ENCODE peak calls at places on chromosomes 4 and X, in five cellular contexts. S, D, H, M and N are unnamed samples. For H3K4me1 and H3K36me3, the result is how much of the 10 kb centered on the place peaks cover.

GRCh38 chr4:14130551-14130950 is 503.0 kb upstream of the BOD1L1 start:
- DNase-seq in S (no peak), D (no peak), H (no peak), M (no peak), N (no peak)

GRCh38 chrX:30230395-30230794 is at the start of gene MAGEB3:
- DNase-seq in S (no peak), D (no peak), H (no peak), M (no peak), N (no peak)

GRCh38 chr4:38687571-38688011 is 23.6 kb downstream of the KLF3 start:
- DNase-seq in S (no peak), D (no peak), H (peak), M (peak), N (no peak)

GRCh38 chr4:147590249-147590920 is 26.8 kb upstream of the TMEM184C start:
- DNase-seq in S (peak), D (peak), H (peak), M (no peak), N (peak)

GRCh38 chr4:142248946-142249345 is 597.2 kb downstream of the INPP4B start:
- DNase-seq in S (no peak), D (no peak), H (peak), M (no peak), N (no peak)

GRCh38 chrX:132622130-132622529 is 133.3 kb upstream of the MBNL3 start:
- DNase-seq in S (no peak), D (no peak), H (peak), M (peak), N (peak)

GRCh38 chr4:154450971-154451370 is 40.6 kb downstream of the DCHS2 start:
- DNase-seq in S (no peak), D (no peak), H (no peak), M (no peak), N (no peak)

GRCh38 chr4:119286377-119287002 is 35.4 kb downstream of the FABP2 start:
- DNase-seq in S (no peak), D (no peak), H (peak), M (peak), N (no peak)

GRCh38 chr4:102554482-102554881 is 53.3 kb downstream of the NFKB1 start:
- DNase-seq in S (no peak), D (no peak), H (no peak), M (no peak), N (peak)

GRCh38 chr4:103074598-103075434 is 1.7 kb downstream of the SLC9B2 start:
- DNase-seq in S (no peak), D (no peak), H (peak), M (no peak), N (no peak)

GRCh38 chr4:5134620-5135019 is 83.3 kb downstream of the STK32B start:
- DNase-seq in S (no peak), D (no peak), H (peak), M (no peak), N (no peak)

GRCh38 chrX:101759000-101759399 is 99.3 kb upstream of the ARMCX2 start:
- DNase-seq in S (peak), D (no peak), H (peak), M (peak), N (no peak)

GRCh38 chrX:100368167-100368566 is 41.9 kb downstream of the PCDH19 start:
- DNase-seq in S (no peak), D (no peak), H (peak), M (no peak), N (no peak)

GRCh38 chrX:11703855-11704254 is 38.1 kb upstream of the ARHGAP6 start:
- DNase-seq in S (no peak), D (no peak), H (no peak), M (no peak), N (no peak)

GRCh38 chr4:54542540-54543041 is 115.2 kb upstream of the KIT start:
- DNase-seq in S (no peak), D (no peak), H (no peak), M (no peak), N (no peak)

GRCh38 chrX:13762015-13762414 is 27.5 kb downstream of the OFD1 start:
- DNase-seq in S (no peak), D (no peak), H (no peak), M (no peak), N (no peak)

GRCh38 chr4:82584921-82585320 is 23.1 kb upstream of the TMEM150C start:
- DNase-seq in S (no peak), D (no peak), H (no peak), M (no peak), N (no peak)

GRCh38 chr4:185305979-185306442 is 89.7 kb downstream of the LRP2BP start:
- DNase-seq in S (no peak), D (no peak), H (peak), M (peak), N (peak)

GRCh38 chr4:103934178-103934789 is 214.5 kb upstream of the TACR3 start:
- DNase-seq in S (no peak), D (no peak), H (peak), M (no peak), N (peak)

GRCh38 chr4:8132400-8132799 is 26.2 kb downstream of the ABLIM2 start:
- DNase-seq in S (no peak), D (no peak), H (no peak), M (no peak), N (no peak)

GRCh38 chr4:122139139-122139538 is 13.0 kb upstream of the BLTP1 start:
- DNase-seq in S (no peak), D (no peak), H (no peak), M (no peak), N (no peak)

GRCh38 chr4:171181090-171181489 is 632.1 kb upstream of the GALNTL6 start:
- DNase-seq in S (no peak), D (no peak), H (no peak), M (no peak), N (no peak)

GRCh38 chr4:75561789-75562188 is 5.9 kb downstream of the ODAPH start:
- DNase-seq in S (no peak), D (no peak), H (peak), M (peak), N (no peak)

GRCh38 chr4:13659341-13660070 is 32.0 kb upstream of the BOD1L1 start:
- DNase-seq in S (no peak), D (no peak), H (no peak), M (no peak), N (no peak)

GRCh38 chr4:171157462-171158082 is 655.6 kb upstream of the GALNTL6 start:
- DNase-seq in S (no peak), D (no peak), H (no peak), M (no peak), N (no peak)

GRCh38 chr4:161629694-161630441 is 533.9 kb downstream of the FSTL5 start:
- DNase-seq in S (no peak), D (no peak), H (no peak), M (no peak), N (no peak)

GRCh38 chr4:647481-647880 is 22.1 kb downstream of the PDE6B start:
- DNase-seq in S (no peak), D (no peak), H (no peak), M (no peak), N (no peak)

GRCh38 chr4:71026086-71026485 is 32.6 kb downstream of the DCK start:
- DNase-seq in S (no peak), D (no peak), H (peak), M (no peak), N (no peak)

DNA sequence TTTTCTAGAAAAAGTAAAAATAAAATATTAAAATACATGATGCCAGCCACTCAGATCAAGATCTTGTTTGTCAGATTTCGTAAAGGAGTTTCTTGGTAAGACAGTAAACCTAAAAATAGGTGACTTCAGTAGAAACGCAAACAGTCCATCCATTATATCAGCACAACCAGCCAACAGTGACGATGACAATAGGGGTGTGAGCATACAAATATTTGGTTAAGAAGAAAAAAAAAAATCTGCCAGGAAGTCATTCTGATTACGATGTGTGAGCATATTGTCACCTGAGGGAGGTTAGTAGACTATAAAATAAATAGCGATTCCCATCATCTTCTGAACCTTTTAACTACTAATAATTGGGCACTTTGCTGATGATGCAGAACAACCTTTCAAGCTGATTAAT is 37.6 kb downstream of the SLC7A11 start:
- DNase-seq in S (no peak), D (no peak), H (peak), M (no peak), N (no peak)
- H3K4me1 ChIP-seq in S (under half), D (under half), H (under half), M (under half), N (under half)

GRCh38 chr4:88062311-88062710 is 54.9 kb downstream of the PKD2 start:
- DNase-seq in S (no peak), D (no peak), H (no peak), M (no peak), N (no peak)
- H3K36me3 ChIP-seq in S (under half), D (under half), H (under half), M (under half), N (half or more)

GRCh38 chr4:40307627-40308497 is 27.3 kb upstream of the CHRNA9 start:
- DNase-seq in S (peak), D (no peak), H (no peak), M (no peak), N (no peak)

GRCh38 chr4:40310225-40310624 is 24.9 kb upstream of the CHRNA9 start:
- DNase-seq in S (no peak), D (no peak), H (no peak), M (no peak), N (no peak)

GRCh38 chr4:40306991-40307390 is 28.1 kb upstream of the CHRNA9 start:
- DNase-seq in S (no peak), D (no peak), H (no peak), M (no peak), N (no peak)

GRCh38 chr4:40309250-40309774 is 25.8 kb upstream of the CHRNA9 start:
- DNase-seq in S (peak), D (peak), H (peak), M (peak), N (peak)

DNA sequence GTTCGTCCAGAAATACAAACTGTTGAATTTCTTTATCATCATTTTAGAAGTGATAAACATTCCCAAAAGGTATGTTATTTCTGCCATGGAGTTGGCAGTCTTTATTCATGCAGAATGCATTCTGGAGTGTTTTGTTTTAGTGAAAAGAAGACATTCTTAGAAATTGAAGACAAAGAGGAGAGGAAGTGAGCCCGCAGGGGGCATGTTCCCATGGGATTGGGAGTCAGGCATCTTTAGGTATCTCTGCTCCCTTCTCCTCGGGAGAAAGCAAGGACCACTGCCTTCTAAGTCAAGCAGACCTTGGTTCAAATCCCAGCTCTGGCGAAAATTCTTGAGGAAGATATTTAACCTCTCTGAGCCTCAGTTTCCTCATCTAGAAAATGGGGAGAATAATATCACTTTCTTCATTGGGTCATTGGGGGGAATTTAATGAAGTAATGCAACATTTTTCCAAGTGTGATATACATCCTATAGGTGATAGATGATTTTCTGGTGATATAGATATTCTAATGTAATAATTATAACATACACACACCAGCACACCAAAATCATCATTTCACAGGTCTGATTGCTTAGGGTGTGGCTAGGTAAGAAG is 26.5 kb upstream of the CHRNA9 start:
- DNase-seq in S (no peak), D (no peak), H (no peak), M (no peak), N (no peak)
- H3K4me1 ChIP-seq in S (under half), D (under half), H (under half), M (under half), N (under half)

GRCh38 chr4:2829321-2829932 is 14.2 kb upstream of the ADD1 start:
- DNase-seq in S (no peak), D (peak), H (no peak), M (no peak), N (no peak)
- H3K36me3 ChIP-seq in S (under half), D (under half), H (under half), M (under half), N (under half)

DNA sequence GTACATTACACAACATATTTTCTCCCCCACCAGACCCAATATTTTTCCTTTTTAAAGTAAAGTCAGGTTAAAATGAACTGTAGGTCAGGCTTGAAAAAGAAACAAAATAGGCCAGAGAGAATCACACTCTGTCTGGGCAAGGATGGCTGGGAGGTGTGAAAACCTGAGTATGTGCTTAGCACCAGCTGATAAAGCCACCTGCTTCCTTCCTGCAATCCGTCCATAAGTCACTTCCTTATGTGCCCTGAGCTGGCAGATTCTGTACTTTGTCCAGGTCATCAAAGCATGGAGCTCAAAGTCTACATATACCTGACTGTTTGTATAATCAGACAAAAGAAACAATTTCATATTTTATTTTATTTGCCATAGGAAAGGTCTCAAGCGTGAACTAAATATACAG is 37.7 kb downstream of the ANTXR2 start:
- DNase-seq in S (peak), D (no peak), H (no peak), M (no peak), N (no peak)
- H3K4me1 ChIP-seq in S (under half), D (under half), H (under half), M (under half), N (under half)

DNA sequence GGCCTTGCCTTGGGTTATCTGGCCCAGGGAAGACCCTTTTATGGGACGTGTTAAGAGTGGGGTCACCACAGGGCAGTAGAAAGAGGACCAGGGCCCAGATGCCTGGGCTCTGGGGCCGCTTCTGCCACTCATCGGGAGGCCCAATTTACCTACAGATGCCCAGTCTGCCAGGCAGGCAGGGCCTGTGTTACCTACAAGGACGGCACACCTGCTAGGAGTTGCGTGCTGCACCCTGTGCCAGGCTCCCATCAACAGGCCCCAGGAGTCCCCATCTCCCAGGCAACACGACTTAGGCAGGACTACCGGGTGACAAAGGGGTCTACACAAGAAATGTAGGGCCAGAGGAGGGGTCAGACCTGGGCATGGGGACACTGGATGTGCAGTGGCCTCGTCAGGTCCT is 34.6 kb downstream of the WDR1 start:
- DNase-seq in S (no peak), D (peak), H (no peak), M (no peak), N (no peak)
- H3K36me3 ChIP-seq in S (half or more), D (under half), H (under half), M (under half), N (half or more)

DNA sequence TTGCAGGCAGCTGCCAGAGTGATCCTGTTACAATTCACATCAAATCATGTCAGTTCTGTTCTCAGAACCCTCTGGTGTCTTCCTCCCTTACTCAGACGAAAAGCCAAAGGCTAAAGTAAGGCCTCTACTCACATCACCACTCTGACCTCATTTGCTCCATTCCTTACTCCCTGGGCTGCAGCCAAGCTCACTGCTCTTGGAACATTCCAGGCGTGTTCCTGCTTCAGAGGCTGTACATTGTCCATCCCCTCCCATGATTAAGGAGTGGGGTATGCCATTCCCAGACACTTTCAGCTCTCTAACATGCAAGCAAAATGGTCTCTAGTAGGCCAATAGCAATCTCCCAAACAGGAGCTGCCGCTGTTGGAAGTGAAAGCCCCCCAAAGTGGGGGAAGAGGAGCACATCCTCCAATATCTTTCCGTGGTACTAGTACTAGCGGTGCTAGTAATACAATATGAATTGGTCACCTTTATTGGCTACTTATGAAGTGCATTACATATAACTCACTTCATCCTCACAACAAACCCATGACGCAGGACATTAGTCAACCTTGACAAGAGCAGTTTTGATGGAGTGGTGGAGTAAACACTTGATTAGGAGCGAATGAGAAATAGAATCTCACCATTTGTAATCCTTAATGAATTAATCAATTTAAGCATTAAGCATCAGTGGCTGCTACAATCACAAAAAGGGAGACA is 15.0 kb downstream of the GAB3 start:
- DNase-seq in S (no peak), D (no peak), H (peak), M (no peak), N (peak)
- H3K4me1 ChIP-seq in S (under half), D (under half), H (under half), M (under half), N (half or more)

GRCh38 chr4:6824071-6824470 is 41.5 kb downstream of the KIAA0232 start:
- DNase-seq in S (no peak), D (no peak), H (peak), M (no peak), N (no peak)

GRCh38 chr4:6824772-6825402 is 42.4 kb downstream of the KIAA0232 start:
- DNase-seq in S (no peak), D (no peak), H (peak), M (no peak), N (no peak)

GRCh38 chr4:6825403-6825802 is 42.9 kb downstream of the KIAA0232 start:
- DNase-seq in S (no peak), D (no peak), H (no peak), M (no peak), N (no peak)

GRCh38 chr4:6826781-6827508 is 44.4 kb downstream of the KIAA0232 start:
- DNase-seq in S (no peak), D (no peak), H (no peak), M (no peak), N (no peak)

DNA sequence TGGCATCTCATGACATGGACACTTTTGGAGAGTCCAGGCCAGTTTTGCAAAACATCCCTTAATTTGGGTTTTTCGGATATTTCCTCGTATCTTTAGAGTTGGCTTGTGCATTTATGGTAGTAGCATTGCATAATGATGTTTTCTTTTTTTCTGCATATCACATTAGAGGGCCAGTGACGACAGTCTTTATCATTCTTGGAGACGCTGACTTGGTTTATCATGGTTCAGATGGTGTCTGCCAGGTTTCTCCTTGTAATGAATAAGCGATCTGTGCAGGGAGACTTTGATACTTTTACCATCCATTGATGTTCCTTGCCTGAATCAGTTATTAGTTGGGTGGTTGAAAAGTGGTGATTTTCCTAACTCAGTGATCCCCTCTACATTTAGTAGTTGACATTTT is 46.5 kb downstream of the KIAA0232 start:
- DNase-seq in S (no peak), D (no peak), H (no peak), M (no peak), N (no peak)
- H3K36me3 ChIP-seq in S (under half), D (under half), H (under half), M (under half), N (under half)